ENCODE peak calls at places on chromosomes 7 and 10, in eight cellular contexts. W, T, L, U, P, H, O and K are unnamed samples.

GRCh38 chr10:74067373-74068370 is 69.8 kb downstream of the VCL start:
- DNase-seq in T (no peak), U (no peak), H (peak; percentile 78), L (no peak), W (no peak), P (peak; percentile 36), O (no peak), K (no peak)

GRCh38 chr7:96316949-96317348 is 4.9 kb downstream of the SLC25A13 start:
- DNase-seq in H (no peak), O (no peak), L (no peak), W (no peak), P (no peak), U (no peak), T (no peak), K (no peak)

GRCh38 chr10:34097682-34098081 is 717.4 kb downstream of the PARD3 start:
- DNase-seq in T (no peak), W (no peak), U (no peak), P (no peak), O (no peak), H (no peak), L (no peak), K (no peak)

GRCh38 chr10:25502453-25502852 is 327.7 kb downstream of the GPR158 start:
- DNase-seq in H (no peak), W (no peak), U (no peak), O (no peak), L (no peak), T (no peak), P (no peak), K (no peak)

GRCh38 chr7:24756545-24756988 is 697 bp downstream of the GSDME start:
- DNase-seq in T (no peak), H (no peak), U (peak; percentile 53), W (no peak), O (no peak), L (no peak), P (peak; percentile 60), K (no peak)

GRCh38 chr10:93319855-93320254 is 162.3 kb downstream of the MYOF start:
- DNase-seq in O (no peak), T (no peak), H (peak; percentile 38), W (no peak), P (no peak), U (no peak), L (no peak), K (no peak)

GRCh38 chr10:74683067-74683466 is 143.3 kb upstream of the KAT6B start:
- DNase-seq in W (no peak), L (no peak), H (no peak), U (peak; percentile 1), T (no peak), P (no peak), O (no peak), K (no peak)

GRCh38 chr7:50920031-50920635 is 137.4 kb upstream of the GRB10 start:
- DNase-seq in P (no peak), O (peak; percentile 39), L (no peak), T (no peak), U (no peak), W (no peak), H (peak; percentile 26), K (no peak)

GRCh38 chr7:19099194-19099593 is 18.2 kb downstream of the TWIST1 start:
- DNase-seq in T (no peak), P (peak; percentile 37), W (no peak), O (no peak), H (no peak), U (no peak), L (no peak), K (no peak)

GRCh38 chr10:107546239-107546638 is 381.7 kb upstream of the SORCS1 start:
- DNase-seq in T (no peak), O (peak; percentile 57), U (peak; percentile 33), P (peak; percentile 86), L (no peak), W (no peak), H (peak; percentile 33), K (no peak)

GRCh38 chr10:8052344-8052969 is 2.0 kb upstream of the GATA3 start:
- DNase-seq in H (no peak), U (no peak), L (no peak), T (no peak), W (peak; percentile 64), O (no peak), P (no peak), K (peak; percentile 37)

GRCh38 chr10:63241898-63242297 is 108.8 kb downstream of the NRBF2 start:
- DNase-seq in U (no peak), L (no peak), H (no peak), T (no peak), P (no peak), W (no peak), O (no peak), K (no peak)

GRCh38 chr10:125021686-125022374 is 79.9 kb downstream of the ZRANB1 start:
- DNase-seq in P (no peak), O (no peak), L (no peak), H (no peak), T (no peak), W (peak; percentile 70), U (no peak), K (no peak)

GRCh38 chr10:689433-690226 is at the start of gene DIP2C:
- DNase-seq in L (no peak), O (peak; percentile 68), T (no peak), P (peak; percentile 90), U (peak; percentile 77), H (peak; percentile 72), W (peak; percentile 91), K (peak; percentile 85)

GRCh38 chr7:98194672-98195457 is 16.4 kb upstream of the BHLHA15 start:
- DNase-seq in U (peak; percentile 20), T (no peak), O (no peak), H (no peak), L (no peak), P (no peak), W (no peak), K (no peak)

GRCh38 chr10:89793649-89794254 is 92.4 kb downstream of the KIF20B start:
- DNase-seq in P (peak; percentile 74), O (peak; percentile 42), H (peak; percentile 86), L (peak; percentile 11), T (peak; percentile 33), W (no peak), U (peak; percentile 74), K (peak; percentile 43)

GRCh38 chr10:103273026-103273425 is 3.9 kb upstream of the INA start:
- DNase-seq in L (no peak), H (peak; percentile 98), O (no peak), W (peak; percentile 83), P (peak; percentile 99), T (no peak), U (peak; percentile 97), K (no peak)

GRCh38 chr7:104979167-104979841 is 34.7 kb upstream of the KMT2E start:
- DNase-seq in H (peak; percentile 85), P (peak; percentile 81), W (no peak), O (no peak), L (no peak), U (peak; percentile 62), T (no peak), K (peak; percentile 72)

GRCh38 chr10:3481496-3481895 is 303.5 kb downstream of the KLF6 start:
- DNase-seq in H (no peak), O (no peak), P (no peak), W (no peak), L (no peak), U (no peak), T (no peak), K (no peak)

GRCh38 chr7:120170849-120171248 is 102.1 kb upstream of the KCND2 start:
- DNase-seq in U (peak; percentile 15), H (peak; percentile 70), W (no peak), T (no peak), L (no peak), P (peak; percentile 64), O (peak; percentile 4), K (no peak)

GRCh38 chr10:58177362-58177947 is 90.2 kb downstream of the IPMK start:
- DNase-seq in W (no peak), L (peak; percentile 18), T (peak; percentile 7), P (peak; percentile 67), U (peak; percentile 47), H (peak; percentile 66), O (peak; percentile 7), K (no peak)

GRCh38 chr10:62461120-62461519 is 87.0 kb downstream of the ZNF365 start:
- DNase-seq in W (no peak), U (no peak), L (no peak), O (no peak), T (no peak), P (no peak), H (no peak), K (no peak)

GRCh38 chr7:158602905-158603772 is 15.5 kb upstream of the PTPRN2 start:
- DNase-seq in W (no peak), H (no peak), U (peak; percentile 63), T (no peak), L (no peak), O (no peak), P (no peak), K (no peak)

GRCh38 chr7:101882595-101883564 is 65.5 kb downstream of the CUX1 start:
- DNase-seq in H (peak; percentile 100), L (peak; percentile 91), W (peak; percentile 93), O (peak; percentile 58), T (no peak), P (peak; percentile 100), U (peak; percentile 100), K (peak; percentile 60)

GRCh38 chr10:97659589-97659988 is 19.1 kb downstream of the PI4K2A start:
- DNase-seq in U (peak; percentile 75), P (peak; percentile 58), L (no peak), T (no peak), O (no peak), H (peak; percentile 70), W (no peak), K (no peak)

GRCh38 chr10:73218466-73219191 is 28.4 kb downstream of the DNAJC9 start:
- DNase-seq in H (peak; percentile 29), T (no peak), P (peak; percentile 47), L (no peak), U (peak; percentile 28), W (no peak), O (no peak), K (no peak)

GRCh38 chr7:28957822-28958234 is 302 bp downstream of the TRIL start:
- DNase-seq in O (no peak), P (peak; percentile 51), U (no peak), L (no peak), W (peak; percentile 79), H (no peak), T (peak; percentile 17), K (no peak)

GRCh38 chr10:26215534-26215922 is 1.0 kb upstream of the GAD2 start:
- DNase-seq in O (no peak), L (no peak), U (no peak), W (no peak), T (no peak), H (no peak), P (no peak), K (peak; percentile 29)

GRCh38 chr10:125868372-125868975 is 12.6 kb downstream of the DHX32 start:
- DNase-seq in T (no peak), P (peak; percentile 63), H (peak; percentile 73), O (no peak), U (peak; percentile 65), W (no peak), L (peak; percentile 27), K (peak; percentile 13)

GRCh38 chr10:60488111-60488669 is 98.5 kb upstream of the ANK3 start:
- DNase-seq in O (no peak), T (no peak), P (no peak), U (no peak), L (no peak), H (no peak), W (no peak), K (no peak)

GRCh38 chr7:50970092-50970491 is 187.4 kb upstream of the GRB10 start:
- DNase-seq in L (peak; percentile 28), H (no peak), P (no peak), U (no peak), W (no peak), O (no peak), T (no peak), K (no peak)

GRCh38 chr10:43204943-43205671 is 61.8 kb downstream of the RASGEF1A start:
- DNase-seq in L (no peak), H (peak; percentile 42), P (peak; percentile 78), T (peak; percentile 57), U (peak; percentile 48), W (peak; percentile 80), O (peak; percentile 53), K (peak; percentile 68)

GRCh38 chr10:78215645-78216044 is 182.0 kb downstream of the RPS24 start:
- DNase-seq in W (peak; percentile 96), U (peak; percentile 61), P (peak; percentile 89), H (peak; percentile 72), L (no peak), T (no peak), O (peak; percentile 26), K (no peak)

GRCh38 chr7:1664711-1665591 is 5.1 kb upstream of the ELFN1 start:
- DNase-seq in W (peak; percentile 86), T (no peak), P (peak; percentile 78), U (peak; percentile 41), H (peak; percentile 61), O (peak; percentile 25), L (no peak), K (peak; percentile 95)